ENCODE peak calls at places on chromosome 19, in four cellular contexts. P is cardiac fibroblast, D is tibial artery, M is H1. Z is an unnamed sample.

GRCh38 chr19:46372901-46373572 is 26.1 kb downstream of the PPP5C start:
- DNase-seq in P (peak), D (peak), M (peak), Z (no peak)

GRCh38 chr19:35342430-35342829 is 5.3 kb upstream of the FFAR1 start:
- DNase-seq in D (no peak), M (no peak), P (no peak), Z (no peak)

GRCh38 chr19:7706662-7707454 is 4.9 kb upstream of the FCER2 start:
- DNase-seq in D (no peak), P (no peak), M (no peak), Z (no peak)

GRCh38 chr19:48618278-48618915 is 581 bp downstream of the RPL18 start:
- DNase-seq in D (peak), M (no peak), P (no peak), Z (no peak)

GRCh38 chr19:41226053-41226873 is 7.2 kb downstream of the AXL start:
- DNase-seq in D (peak), P (peak), M (peak), Z (peak)

GRCh38 chr19:1093811-1094553 is 1.2 kb downstream of the POLR2E start:
- DNase-seq in D (no peak), P (no peak), M (no peak), Z (no peak)

GRCh38 chr19:47698631-47699359 is 14.4 kb upstream of the EHD2 start:
- DNase-seq in D (peak), M (no peak), P (no peak), Z (no peak)

GRCh38 chr19:54178581-54179261 is 5.8 kb upstream of the TMC4 start:
- DNase-seq in P (no peak), M (peak), D (no peak), Z (no peak)

GRCh38 chr19:51560339-51560738 is 10.7 kb upstream of the ZNF175 start:
- DNase-seq in D (no peak), M (no peak), P (no peak), Z (no peak)

GRCh38 chr19:4101496-4101770 is 22.5 kb downstream of the MAP2K2 start:
- DNase-seq in M (no peak), P (no peak), D (no peak), Z (no peak)

GRCh38 chr19:55418185-55418584 is 10.6 kb upstream of the UBE2S start:
- DNase-seq in D (no peak), P (peak), M (peak), Z (peak)

GRCh38 chr19:2425622-2426581 is 1.5 kb downstream of the TIMM13 start:
- DNase-seq in P (no peak), M (no peak), D (no peak), Z (no peak)

GRCh38 chr19:10593820-10594637 is 6.9 kb upstream of the AP1M2 start:
- DNase-seq in M (no peak), P (no peak), D (peak), Z (no peak)

GRCh38 chr19:19597809-19598306 is 20.6 kb downstream of the PBX4 start:
- DNase-seq in P (peak), D (no peak), M (no peak), Z (no peak)

GRCh38 chr19:6215701-6216235 is 64.0 kb downstream of the MLLT1 start:
- DNase-seq in D (no peak), P (no peak), M (no peak), Z (no peak)